ENCODE peak calls at places on chromosomes 11 and 22, in nine cellular contexts. M, E, I, Y, J, P, T, Z and B are unnamed samples.

GRCh38 chr11:101336155-101336554 is 206.5 kb upstream of the PGR start:
- DNase-seq in M (no peak), E (no peak), I (no peak), Y (no peak), J (no peak), P (no peak), T (no peak), Z (no peak), B (no peak)

GRCh38 chr11:79237111-79237510 is 203.7 kb downstream of the TENM4 start:
- DNase-seq in M (no peak), E (no peak), I (no peak), Y (no peak), J (no peak), P (no peak), T (peak; percentile 74), Z (no peak), B (no peak)

GRCh38 chr11:117912497-117912896 is 16.7 kb downstream of the TMPRSS13 start:
- DNase-seq in M (no peak), E (no peak), I (no peak), Y (no peak), J (no peak), P (no peak), T (no peak), Z (no peak), B (no peak)

GRCh38 chr11:37532271-37532670 is 934.2 kb upstream of the RAG2 start:
- DNase-seq in M (no peak), E (no peak), I (no peak), Y (no peak), J (no peak), P (no peak), T (no peak), Z (no peak), B (no peak)

GRCh38 chr22:22798232-22798616 is 89.4 kb upstream of the IGLL5 start:
- DNase-seq in M (no peak), E (no peak), I (no peak), Y (no peak), J (no peak), P (no peak), T (peak; percentile 29), Z (no peak), B (no peak)

GRCh38 chr22:27709919-27710452 is 91.6 kb downstream of the MN1 start:
- DNase-seq in M (no peak), E (no peak), I (no peak), Y (no peak), J (no peak), P (no peak), T (no peak), Z (no peak), B (no peak)

GRCh38 chr22:37985751-37986281 is 1.5 kb upstream of the SOX10 start:
- DNase-seq in M (no peak), E (peak; percentile 58), I (no peak), Y (no peak), J (no peak), P (no peak), T (no peak), Z (no peak), B (no peak)

GRCh38 chr11:112961146-112961668 is at the start of gene NCAM1:
- DNase-seq in M (peak; percentile 10), E (peak; percentile 96), I (peak; percentile 85), Y (peak; percentile 36), J (peak; percentile 22), P (peak; percentile 85), T (peak; percentile 8), Z (peak; percentile 84), B (peak; percentile 36)

GRCh38 chr11:1157645-1158591 is at the start of gene MUC5AC:
- DNase-seq in M (no peak), E (peak; percentile 28), I (peak; percentile 8), Y (peak; percentile 10), J (no peak), P (no peak), T (no peak), Z (no peak), B (no peak)

GRCh38 chr11:8219257-8220021 is 44.2 kb downstream of the LMO1 start:
- DNase-seq in M (peak; percentile 37), E (peak; percentile 79), I (no peak), Y (no peak), J (peak; percentile 22), P (no peak), T (peak; percentile 58), Z (peak; percentile 57), B (peak; percentile 43)

GRCh38 chr11:95764267-95764898 is 25.2 kb downstream of the FAM76B start:
- DNase-seq in M (peak; percentile 67), E (no peak), I (no peak), Y (no peak), J (peak; percentile 81), P (no peak), T (peak; percentile 51), Z (peak; percentile 55), B (no peak)

GRCh38 chr11:108002476-108002875 is 6.2 kb upstream of the CUL5 start:
- DNase-seq in M (no peak), E (no peak), I (no peak), Y (no peak), J (no peak), P (no peak), T (no peak), Z (no peak), B (no peak)

GRCh38 chr22:42035256-42035655 is 35.4 kb downstream of the NAGA start:
- DNase-seq in M (no peak), E (no peak), I (no peak), Y (no peak), J (no peak), P (no peak), T (no peak), Z (no peak), B (no peak)

DNA sequence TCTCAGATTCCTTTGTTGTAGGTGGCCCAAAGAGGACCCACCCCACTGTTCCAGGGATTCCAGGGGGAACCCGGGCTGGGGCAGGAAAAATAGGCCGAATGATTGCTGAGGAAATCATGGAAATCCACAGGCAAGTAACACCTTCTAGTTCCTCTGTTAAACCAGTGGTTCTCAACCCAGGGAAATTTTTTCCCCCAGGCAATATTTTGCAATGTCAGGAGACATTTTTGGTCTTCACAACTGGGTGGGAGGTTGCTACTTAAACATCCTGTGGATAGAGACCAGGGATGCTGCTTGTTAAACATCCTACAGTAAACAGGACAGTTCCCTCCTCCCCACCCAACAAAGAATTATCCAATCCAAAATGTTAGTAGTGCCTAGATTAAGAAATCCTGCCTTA is 84.7 kb downstream of the BTBD10 start:
- DNase-seq in M (no peak), E (no peak), I (no peak), Y (no peak), J (no peak), P (no peak), T (no peak), Z (no peak), B (no peak)
- H3K36me3 ChIP-seq in M (no peaks in the 10 kb centered on the region), E (peaks cover 88% of the 10 kb centered on the region), I (peaks cover 98% of the 10 kb centered on the region), Y (peaks cover 4% of the 10 kb centered on the region), J (peaks cover 98% of the 10 kb centered on the region), P (peaks cover 96% of the 10 kb centered on the region), T (peaks cover 15% of the 10 kb centered on the region), Z (peaks cover 5% of the 10 kb centered on the region), B (no peaks in the 10 kb centered on the region)

DNA sequence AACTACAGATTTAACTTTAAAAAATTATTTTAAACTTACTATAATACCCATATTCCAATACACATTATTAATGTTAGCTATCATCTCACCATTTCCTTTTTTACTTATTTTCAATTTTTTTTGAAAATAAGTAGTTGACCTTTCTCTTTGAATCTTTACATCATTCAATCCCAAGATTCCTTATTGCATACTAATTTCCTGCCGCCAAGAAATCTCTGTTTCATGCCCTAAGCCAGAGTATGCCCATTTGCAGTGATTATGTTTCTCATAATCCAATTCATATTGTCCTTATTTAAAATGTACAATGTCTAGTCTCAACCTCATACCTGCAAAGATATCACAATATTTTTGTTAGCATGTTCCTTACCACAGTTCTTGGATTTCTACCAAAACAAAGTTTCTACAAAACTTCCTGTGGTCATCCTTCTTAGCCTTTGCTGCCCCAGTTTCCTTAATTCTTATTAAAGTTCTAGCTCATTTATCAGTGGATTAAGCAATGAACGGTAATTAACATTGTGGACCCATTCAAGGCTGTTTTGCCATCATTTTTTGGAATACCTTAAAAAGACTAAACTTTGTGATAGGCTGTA is 75.3 kb downstream of the CD44 start:
- DNase-seq in M (no peak), E (no peak), I (no peak), Y (no peak), J (no peak), P (no peak), T (no peak), Z (no peak), B (no peak)
- H3K36me3 ChIP-seq in M (no peaks in the 10 kb centered on the region), E (no peaks in the 10 kb centered on the region), I (peaks cover 32% of the 10 kb centered on the region), Y (no peaks in the 10 kb centered on the region), J (peaks cover 89% of the 10 kb centered on the region), P (peaks cover 4% of the 10 kb centered on the region), T (peaks cover 18% of the 10 kb centered on the region), Z (peaks cover 21% of the 10 kb centered on the region), B (no peaks in the 10 kb centered on the region)

DNA sequence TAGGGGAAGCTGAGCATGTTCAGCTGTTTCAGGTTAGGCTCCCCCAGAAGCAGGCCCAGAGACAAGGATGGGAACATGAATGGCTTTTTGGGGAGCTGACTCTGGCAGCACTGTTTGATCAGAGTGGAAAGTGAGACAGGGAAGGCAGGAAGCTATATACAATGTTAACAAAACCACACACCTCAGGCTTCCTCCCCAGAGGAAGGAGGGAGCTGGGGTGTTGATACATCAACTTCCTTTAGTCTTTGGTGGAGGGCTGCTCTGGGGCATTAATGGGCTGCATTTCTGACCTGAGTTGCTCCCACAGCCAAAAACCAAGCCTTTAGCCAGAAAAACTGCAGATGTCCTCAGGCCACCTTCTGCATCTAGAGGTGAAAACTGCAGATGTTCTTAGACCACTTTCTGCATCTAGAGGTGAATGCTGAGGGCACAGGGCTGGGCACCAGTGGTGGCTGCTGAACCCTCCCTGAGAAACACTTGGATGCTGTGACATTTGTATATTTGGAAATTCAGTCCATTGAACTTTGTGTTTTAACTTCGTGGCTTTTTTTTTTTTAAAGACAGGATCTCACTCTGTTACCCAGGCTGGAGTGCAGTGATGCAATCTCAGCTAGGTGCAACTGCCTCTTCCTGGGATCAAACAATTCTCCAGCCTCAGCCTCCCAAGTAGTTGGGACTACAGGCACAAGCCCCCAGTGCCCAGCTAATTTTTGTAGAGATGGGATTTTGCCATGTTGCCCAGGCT is 49.9 kb downstream of the KIAA1671 start:
- DNase-seq in M (no peak), E (no peak), I (no peak), Y (no peak), J (peak; percentile 58), P (no peak), T (no peak), Z (no peak), B (peak; percentile 60)
- H3K36me3 ChIP-seq in M (no peaks in the 10 kb centered on the region), E (no peaks in the 10 kb centered on the region), I (no peaks in the 10 kb centered on the region), Y (no peaks in the 10 kb centered on the region), J (no peaks in the 10 kb centered on the region), P (no peaks in the 10 kb centered on the region), T (peaks cover 2% of the 10 kb centered on the region), Z (no peaks in the 10 kb centered on the region), B (no peaks in the 10 kb centered on the region)

DNA sequence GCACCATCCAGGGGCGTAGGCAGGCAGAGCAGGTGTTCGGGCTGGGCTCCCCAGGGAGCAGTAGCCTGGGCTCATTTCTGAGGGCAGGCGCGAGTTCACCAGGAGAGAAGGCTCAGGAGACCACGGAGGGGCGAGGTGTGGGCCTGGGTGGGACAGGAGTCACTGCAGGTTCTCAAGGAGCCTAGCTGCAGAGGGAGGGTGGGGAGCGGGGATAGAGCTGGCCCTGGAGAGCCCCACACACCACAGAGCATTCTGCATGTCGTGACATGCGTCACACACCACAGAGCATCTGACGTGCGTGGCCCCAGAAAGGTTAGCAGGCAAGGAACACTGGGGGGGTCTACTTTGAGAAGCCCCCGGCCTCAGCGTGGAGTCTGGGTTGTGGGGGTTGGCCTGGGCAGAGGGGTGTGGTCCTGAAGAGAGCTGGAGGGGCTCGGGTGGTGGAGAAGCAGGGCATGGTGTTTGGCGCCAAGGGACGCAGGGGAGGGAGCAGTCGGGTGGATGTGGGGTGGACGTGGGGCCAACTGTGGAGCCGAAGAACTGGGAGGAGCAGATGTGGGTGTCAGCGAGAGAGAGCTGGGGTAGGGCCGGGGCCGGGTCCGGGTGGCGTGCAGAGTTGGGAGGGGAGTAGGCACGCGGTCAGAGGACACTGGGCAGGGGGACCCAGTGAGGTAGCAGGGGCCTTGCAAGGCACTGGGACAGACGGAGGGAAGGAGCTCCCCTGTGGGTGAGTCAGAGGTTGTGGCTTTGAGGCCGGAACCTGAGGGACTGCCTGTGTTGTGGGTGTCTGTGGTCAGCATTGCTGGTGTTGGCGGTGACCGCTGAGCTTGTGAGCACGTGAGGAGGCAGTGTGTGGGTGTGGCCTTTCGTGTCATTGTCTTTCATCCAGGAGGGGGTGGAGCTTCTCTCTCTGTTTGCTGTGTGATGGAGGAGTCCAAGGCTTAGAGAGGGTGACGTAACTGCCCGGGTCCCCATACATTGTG is 25.5 kb downstream of the CTTN start:
- DNase-seq in M (no peak), E (no peak), I (no peak), Y (no peak), J (no peak), P (no peak), T (no peak), Z (peak; percentile 92), B (no peak)
- H3K36me3 ChIP-seq in M (no peaks in the 10 kb centered on the region), E (peaks cover 79% of the 10 kb centered on the region), I (peaks cover 100% of the 10 kb centered on the region), Y (peaks cover 7% of the 10 kb centered on the region), J (no peaks in the 10 kb centered on the region), P (peaks cover 97% of the 10 kb centered on the region), T (peaks cover 55% of the 10 kb centered on the region), Z (peaks cover 52% of the 10 kb centered on the region), B (peaks cover 6% of the 10 kb centered on the region)